ENCODE peak calls at places on chromosomes 4 and X, in four cellular contexts. J is upper lobe of right lung, T is transverse colon, D is WTC11. P is an unnamed sample.

GRCh38 chr4:142316913-142317312 is 529.2 kb downstream of the INPP4B start:
- DNase-seq in J (no peak), T (no peak), D (no peak), P (no peak)

GRCh38 chrX:356385-357034 is 30.2 kb downstream of the PPP2R3B start:
- DNase-seq in D (no peak), T (no peak), J (peak), P (no peak)

GRCh38 chrX:136395271-136395670 is 92.5 kb upstream of the BRS3 start:
- DNase-seq in J (no peak), T (no peak), D (no peak), P (no peak)

GRCh38 chrX:12032082-12032481 is 106.2 kb upstream of the FRMPD4 start:
- DNase-seq in T (no peak), J (no peak), D (no peak), P (no peak)

GRCh38 chrX:22118161-22118830 is 86.2 kb downstream of the PHEX start:
- DNase-seq in T (no peak), D (no peak), J (no peak), P (peak)

GRCh38 chr4:151473521-151474097 is 64.6 kb downstream of the FHIP1A start:
- DNase-seq in T (no peak), J (no peak), D (no peak), P (no peak)

GRCh38 chr4:47718691-47719090 is 119.2 kb downstream of the CORIN start:
- DNase-seq in T (no peak), D (no peak), J (no peak), P (no peak)

GRCh38 chr4:42331040-42331439 is 66.2 kb upstream of the SHISA3 start:
- DNase-seq in T (no peak), D (no peak), J (no peak), P (no peak)

GRCh38 chrX:119226431-119226830 is 9.7 kb upstream of the PGRMC1 start:
- DNase-seq in D (no peak), J (no peak), T (no peak), P (no peak)

GRCh38 chr4:112967109-112967508 is 82.3 kb upstream of the ANK2 start:
- DNase-seq in D (no peak), T (no peak), J (no peak), P (no peak)

GRCh38 chr4:101695176-101695575 is 95.4 kb upstream of the BANK1 start:
- DNase-seq in D (no peak), T (no peak), J (no peak), P (no peak)

GRCh38 chrX:78199851-78200250 is 60.4 kb upstream of the TAF9B start:
- DNase-seq in T (no peak), D (no peak), J (no peak), P (peak)

GRCh38 chr4:52572936-52573485 is 86.1 kb downstream of the USP46 start:
- DNase-seq in D (no peak), T (no peak), J (no peak), P (no peak)

GRCh38 chr4:70666369-70666768 is at the start of gene JCHAIN:
- DNase-seq in J (no peak), D (no peak), T (no peak), P (no peak)

GRCh38 chrX:39827959-39828358 is 269.8 kb downstream of the BCOR start:
- DNase-seq in D (no peak), J (no peak), T (no peak), P (peak)

DNA sequence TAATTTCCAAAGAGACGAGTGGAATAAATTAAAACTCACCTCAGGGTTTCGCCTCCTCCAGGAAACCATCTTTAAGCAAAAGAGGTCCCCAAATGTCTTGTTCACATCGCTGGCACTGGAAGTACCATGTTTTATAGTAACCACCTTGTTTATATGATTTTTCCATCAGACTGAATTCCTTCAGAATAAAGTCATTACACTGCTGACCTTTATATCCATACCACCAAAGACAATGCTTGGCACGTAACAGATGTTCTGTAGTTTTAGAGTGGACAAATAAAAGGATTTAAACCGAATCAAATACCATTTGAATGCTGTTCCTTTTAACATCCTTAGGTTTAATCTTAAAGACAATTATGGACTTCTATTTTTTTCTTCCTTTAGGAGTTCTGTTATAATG is 4.7 kb downstream of the NUDT6 start:
- DNase-seq in J (no peak), D (no peak), T (no peak), P (no peak)
- TF ChIP-seq CTCF in J (no peak), D (no peak), T (no peak), P (no peak)

GRCh38 chrX:120514236-120514635 is 45.1 kb upstream of the LAMP2 start:
- DNase-seq in J (no peak), T (no peak), D (no peak), P (peak)
- TF ChIP-seq CTCF in J (peak), T (peak), D (no peak), P (peak)

DNA sequence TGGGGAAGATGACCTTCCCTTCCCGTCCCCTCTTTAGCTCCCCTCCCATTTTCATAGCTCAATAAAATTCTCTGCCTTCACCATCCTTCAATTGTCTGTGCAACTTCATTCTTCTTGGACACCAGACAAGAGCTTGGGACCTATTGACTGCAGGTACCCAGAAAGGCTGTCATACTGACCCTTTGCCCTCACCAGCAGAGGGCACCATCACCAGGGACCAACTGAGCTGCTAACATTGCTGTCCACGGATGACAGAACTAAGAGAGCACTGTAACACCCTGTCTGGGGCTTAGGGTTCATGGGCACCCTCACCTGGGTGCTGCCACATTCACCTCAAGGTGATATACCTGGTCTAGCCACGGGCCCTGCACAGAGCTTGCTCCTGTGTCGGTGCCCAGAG is 141.3 kb upstream of the VCX3B start:
- DNase-seq in T (no peak), J (no peak), D (peak), P (no peak)
- TF ChIP-seq CTCF in T (no peak), J (peak), D (no peak), P (peak)

GRCh38 chr4:132269303-132269990 is 879.6 kb upstream of the PCDH10 start:
- DNase-seq in T (no peak), J (no peak), D (no peak), P (no peak)

GRCh38 chr4:132266374-132266773 is 882.7 kb upstream of the PCDH10 start:
- DNase-seq in T (no peak), D (no peak), J (no peak), P (no peak)
- TF ChIP-seq CTCF in T (no peak), D (no peak), J (no peak), P (no peak)

DNA sequence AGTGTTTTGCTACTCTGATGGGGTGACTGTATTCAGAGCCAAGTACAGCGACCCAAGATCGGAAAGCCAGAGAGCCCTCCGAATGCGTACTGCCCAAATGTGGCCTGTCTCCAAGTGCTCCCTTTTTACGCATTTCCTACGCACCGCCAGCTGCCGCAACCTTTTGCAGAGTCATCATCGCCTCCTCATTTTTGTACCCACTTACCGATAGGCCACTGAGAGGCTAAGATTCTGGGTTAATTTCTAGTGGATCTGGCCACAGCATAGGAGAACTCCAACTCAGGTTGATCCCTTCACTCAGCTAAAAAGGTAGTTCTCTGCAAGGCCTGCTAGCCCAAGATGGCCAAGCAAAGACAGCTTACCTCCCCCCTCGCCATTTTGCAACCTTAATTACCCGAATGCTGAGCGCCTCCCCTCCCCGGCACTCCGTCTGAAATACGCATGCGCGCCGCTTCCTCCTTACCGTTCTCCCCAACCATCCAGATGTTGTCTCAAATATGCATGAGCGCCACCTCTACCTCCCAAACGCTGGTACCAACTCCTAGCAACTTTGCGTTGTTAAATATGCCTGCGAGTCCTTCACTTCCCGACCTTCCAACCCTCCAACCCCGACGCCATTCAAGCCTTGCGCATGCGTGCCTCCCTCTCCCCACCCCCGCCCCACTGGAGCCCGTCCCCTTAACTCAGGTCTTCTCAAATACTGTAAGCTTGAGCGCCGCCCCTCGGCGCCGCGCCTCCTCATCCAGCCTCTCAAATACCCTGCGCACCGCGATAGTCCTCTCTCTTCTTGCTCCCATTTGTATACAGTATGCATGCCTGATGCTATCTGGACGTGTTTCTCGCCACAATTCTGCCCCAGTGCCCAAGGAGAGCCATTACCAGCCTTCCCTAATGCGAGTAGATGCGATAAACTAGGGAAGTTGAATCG is 11.8 kb upstream of the ZCCHC13 start:
- DNase-seq in D (peak), T (peak), J (peak), P (peak)
- TF ChIP-seq CTCF in D (no peak), T (no peak), J (peak), P (peak)

DNA sequence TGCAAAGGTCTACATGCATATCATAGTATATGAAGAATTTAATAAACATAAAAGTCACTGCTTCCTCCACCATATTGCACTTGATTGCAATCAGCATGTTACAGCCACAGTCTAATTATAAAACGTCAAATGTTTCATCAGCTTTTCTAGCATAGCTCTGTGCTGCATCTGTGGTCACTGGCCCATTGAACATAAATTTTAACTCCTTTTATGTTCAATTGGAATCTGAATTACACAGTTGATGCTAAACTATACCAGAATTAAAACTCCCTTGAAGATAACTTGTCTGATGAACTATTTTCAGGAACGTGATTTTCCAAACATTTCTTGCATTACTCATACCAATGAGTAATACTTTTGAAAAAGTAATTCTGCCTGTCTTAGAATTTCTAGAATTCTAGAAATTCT is 329.1 kb downstream of the GALNTL6 start:
- DNase-seq in J (no peak), T (no peak), D (no peak), P (no peak)
- TF ChIP-seq CTCF in J (no peak), T (no peak), D (no peak), P (no peak)

DNA sequence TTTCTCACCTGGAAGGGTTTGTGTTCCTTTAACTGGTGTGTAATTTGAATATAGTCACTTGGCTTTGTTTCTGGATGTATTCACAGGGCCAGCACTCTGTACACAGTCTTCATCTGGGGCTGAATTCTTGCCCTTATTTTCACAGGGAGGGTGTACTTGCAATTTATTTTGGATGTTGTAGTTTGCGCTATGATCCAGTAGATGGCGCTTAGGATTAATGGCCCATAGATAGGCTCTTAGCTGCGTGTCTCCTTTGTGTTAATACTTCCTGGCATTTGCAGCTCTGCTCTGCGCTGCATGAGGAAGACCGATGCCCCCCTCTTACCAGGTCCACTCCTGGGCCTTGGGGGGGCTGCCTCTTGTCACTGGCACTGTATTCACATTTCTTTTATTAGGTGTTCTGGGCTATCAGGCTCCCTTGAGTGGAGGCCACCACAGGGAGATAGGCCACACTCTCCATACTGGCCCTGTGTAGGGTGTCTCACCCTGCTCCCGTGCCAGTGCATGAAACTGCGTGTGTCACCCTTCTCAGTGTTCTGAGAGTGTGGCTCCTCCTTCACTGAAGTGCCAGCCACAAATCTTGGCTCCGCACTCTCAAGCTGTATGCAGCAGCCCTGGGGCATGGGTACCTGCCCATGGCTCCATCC is 562.2 kb downstream of the ZIC3 start:
- DNase-seq in T (no peak), D (no peak), J (no peak), P (peak)
- TF ChIP-seq CTCF in T (peak), D (peak), J (peak), P (peak)

DNA sequence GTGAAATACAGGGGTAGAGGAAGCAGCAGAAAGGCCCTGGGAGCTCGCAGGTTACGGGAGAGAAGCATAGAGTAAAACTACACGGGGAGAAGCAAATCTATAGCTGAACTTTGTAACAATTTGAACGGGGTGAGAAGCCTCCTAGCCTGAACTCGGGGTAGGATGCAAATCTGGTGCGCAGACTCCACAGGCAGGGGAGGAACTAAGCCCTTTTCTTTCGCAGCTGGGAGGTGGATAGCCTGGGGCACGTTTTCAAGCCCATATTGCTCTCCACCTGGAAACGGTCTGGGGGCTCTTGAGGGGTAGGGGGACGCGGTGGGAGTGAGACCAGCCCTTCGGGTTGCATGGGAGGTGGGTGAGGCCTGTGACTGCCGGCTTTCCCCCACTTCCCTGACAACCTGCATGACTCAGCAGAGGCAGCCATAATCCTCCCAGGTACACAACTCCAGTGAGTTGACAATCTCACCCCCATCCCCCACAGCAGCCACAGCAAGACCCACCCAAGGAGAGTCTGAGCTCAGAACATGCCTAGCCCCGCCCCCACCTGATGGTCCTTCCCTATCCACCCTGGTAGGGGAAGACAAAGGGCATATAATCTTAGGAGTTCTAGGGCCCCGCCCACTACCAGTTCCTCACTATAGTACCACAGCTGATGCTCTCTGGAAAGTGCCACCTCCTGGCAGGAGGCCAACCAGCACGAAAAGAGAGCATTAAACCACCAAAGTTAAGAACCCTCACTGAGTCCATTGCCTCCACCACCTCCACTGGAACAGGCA is 29.9 kb downstream of the SOWAHB start:
- DNase-seq in T (peak), D (peak), J (no peak), P (no peak)
- TF ChIP-seq CTCF in T (no peak), D (no peak), J (no peak), P (no peak)

DNA sequence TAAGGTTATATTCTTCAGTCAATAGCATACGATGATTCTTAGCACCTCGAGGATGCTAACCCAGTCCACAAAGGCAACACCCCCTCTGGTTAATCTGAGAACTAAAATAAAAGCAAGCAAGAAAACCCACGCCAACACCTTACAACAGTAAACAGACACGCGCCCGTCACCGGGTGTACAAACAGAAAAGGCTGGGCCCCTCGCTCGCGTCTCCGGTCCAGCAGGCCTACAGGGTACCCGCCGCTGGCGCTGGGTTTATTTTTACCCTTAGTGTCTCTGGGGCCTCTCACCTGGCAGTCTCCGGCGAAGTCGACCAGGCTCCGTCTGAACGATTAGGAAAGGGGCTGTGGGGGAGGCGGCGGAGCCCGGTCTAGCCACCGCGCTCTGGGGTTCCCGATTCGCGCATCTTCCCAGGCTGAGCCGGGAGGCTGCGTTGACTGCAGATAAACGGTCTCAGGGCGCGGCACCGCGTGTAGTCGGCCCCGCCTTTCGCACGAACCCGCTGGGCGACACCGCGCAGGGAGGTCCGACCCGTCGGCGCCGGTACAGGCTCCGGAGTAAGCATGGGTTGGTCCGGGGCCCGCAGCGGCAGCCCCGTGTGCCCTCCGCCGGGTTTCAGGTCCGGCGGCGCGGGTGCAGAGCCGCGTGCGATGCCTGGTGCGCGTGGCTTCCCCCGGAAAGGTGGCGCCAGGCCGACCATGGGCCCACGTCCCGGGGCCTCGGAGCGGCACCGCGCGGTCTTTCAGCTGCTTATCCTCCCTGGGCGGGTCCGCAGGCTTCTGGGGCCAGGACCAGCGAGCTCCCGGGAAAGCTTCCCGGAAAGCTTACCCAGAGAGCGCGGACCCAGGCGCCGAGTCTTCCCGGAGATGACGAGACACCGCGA is at the start of gene SLC9B2:
- DNase-seq in T (peak), J (peak), D (peak), P (peak)
- TF ChIP-seq CTCF in T (no peak), J (no peak), D (no peak), P (no peak)

GRCh38 chrX:10387011-10387410 is 230.2 kb downstream of the CLCN4 start:
- DNase-seq in T (no peak), D (no peak), J (no peak), P (no peak)
- TF ChIP-seq CTCF in T (no peak), D (no peak), J (no peak), P (no peak)

P was measured in GM13976.